ENCODE peak calls at places on chromosomes 6 and 20, in nine cellular contexts. D, L, A, V, J, G, N, Y and S are unnamed samples.

GRCh38 chr6:101386982-101387381 is 6.5 kb upstream of the GRIK2 start:
- DNase-seq in D (no peak), L (no peak), A (no peak), V (no peak), J (peak), G (no peak), N (no peak), Y (no peak), S (no peak)

GRCh38 chr20:546353-546752 is 2.8 kb upstream of the CSNK2A1 start:
- DNase-seq in D (no peak), L (no peak), A (no peak), V (no peak), J (no peak), G (no peak), N (no peak), Y (no peak), S (no peak)

GRCh38 chr6:13407709-13408695 is 79.4 kb downstream of the GFOD1 start:
- DNase-seq in D (peak), L (peak), A (peak), V (no peak), J (no peak), G (peak), N (no peak), Y (no peak), S (no peak)

GRCh38 chr6:34246563-34247391 is 2.0 kb downstream of the SMIM29 start:
- DNase-seq in D (peak), L (peak), A (peak), V (no peak), J (peak), G (peak), N (no peak), Y (peak), S (no peak)

GRCh38 chr20:45821942-45822341 is 5.2 kb downstream of the TNNC2 start:
- DNase-seq in D (no peak), L (no peak), A (no peak), V (no peak), J (no peak), G (no peak), N (no peak), Y (no peak), S (no peak)

GRCh38 chr20:8073024-8073832 is 53.7 kb upstream of the TMX4 start:
- DNase-seq in D (peak), L (peak), A (peak), V (no peak), J (peak), G (no peak), N (no peak), Y (peak), S (no peak)

GRCh38 chr6:90179190-90180169 is 117.2 kb downstream of the BACH2 start:
- DNase-seq in D (peak), L (no peak), A (peak), V (no peak), J (peak), G (no peak), N (no peak), Y (no peak), S (no peak)

GRCh38 chr20:50870572-50871161 is 60.6 kb downstream of the ADNP start:
- DNase-seq in D (no peak), L (peak), A (peak), V (no peak), J (peak), G (no peak), N (no peak), Y (peak), S (no peak)

GRCh38 chr6:29631860-29632731 is 887 bp downstream of the GABBR1 start:
- DNase-seq in D (peak), L (peak), A (peak), V (no peak), J (peak), G (peak), N (no peak), Y (peak), S (no peak)

GRCh38 chr20:33415948-33416347 is 14.6 kb upstream of the CDK5RAP1 start:
- DNase-seq in D (peak), L (peak), A (peak), V (no peak), J (peak), G (peak), N (no peak), Y (no peak), S (peak)

GRCh38 chr20:24027229-24027628 is 38.6 kb upstream of the GGTLC1 start:
- DNase-seq in D (no peak), L (no peak), A (peak), V (no peak), J (no peak), G (no peak), N (no peak), Y (no peak), S (no peak)

GRCh38 chr6:76451926-76452709 is 379.7 kb upstream of the IMPG1 start:
- DNase-seq in D (no peak), L (no peak), A (no peak), V (no peak), J (no peak), G (no peak), N (no peak), Y (no peak), S (no peak)
- H3K4me3 ChIP-seq in D (no peak), L (no peak), A (no peak), V (no peak), J (no peak), G (no peak), N (no peak), Y (no peak), S (no peak)

GRCh38 chr6:122284848-122285247 is 114.6 kb upstream of the HSF2 start:
- DNase-seq in D (no peak), L (no peak), A (no peak), V (no peak), J (no peak), G (no peak), N (no peak), Y (no peak), S (no peak)

GRCh38 chr6:122286512-122286911 is 112.9 kb upstream of the HSF2 start:
- DNase-seq in D (peak), L (no peak), A (no peak), V (no peak), J (no peak), G (no peak), N (no peak), Y (no peak), S (no peak)

GRCh38 chr6:122285292-122285913 is 114.0 kb upstream of the HSF2 start:
- DNase-seq in D (peak), L (no peak), A (no peak), V (no peak), J (no peak), G (no peak), N (no peak), Y (no peak), S (no peak)

GRCh38 chr6:122289721-122290501 is 109.5 kb upstream of the HSF2 start:
- DNase-seq in D (peak), L (peak), A (peak), V (peak), J (peak), G (no peak), N (no peak), Y (peak), S (peak)
- TF ChIP-seq CTCF in D (peak), L (peak), A (no peak), V (peak), J (peak), G (peak), N (peak), Y (peak), S (peak)

GRCh38 chr6:21348462-21349195 is 244.9 kb upstream of the SOX4 start:
- DNase-seq in D (peak), L (peak), A (peak), V (no peak), J (peak), G (peak), N (no peak), Y (peak), S (no peak)
- H3K4me3 ChIP-seq in D (no peak), L (no peak), A (no peak), V (no peak), J (no peak), G (no peak), N (no peak), Y (no peak), S (no peak)

DNA sequence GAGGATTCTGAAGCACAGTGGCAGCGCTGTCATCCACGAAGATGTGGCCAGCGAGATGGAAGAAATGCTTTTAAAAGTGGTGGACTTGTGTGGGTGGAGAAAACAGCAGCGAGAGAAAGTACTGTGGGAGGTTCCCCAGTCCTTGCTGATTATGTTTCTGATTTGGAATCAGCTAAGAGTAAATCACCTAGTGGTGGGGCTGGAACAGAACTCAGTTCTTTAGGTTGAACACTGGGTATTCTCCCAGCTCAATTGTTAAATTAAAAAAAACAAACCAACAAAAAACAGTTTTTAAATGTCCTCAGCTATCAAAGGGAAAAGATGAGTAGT is 515 bp upstream of the ZNF322 start:
- DNase-seq in D (peak), L (no peak), A (peak), V (no peak), J (peak), G (no peak), N (no peak), Y (peak), S (no peak)
- TF ChIP-seq CTCF in D (peak), L (no peak), A (peak), V (no peak), J (no peak), G (no peak), N (no peak), Y (peak), S (no peak)

DNA sequence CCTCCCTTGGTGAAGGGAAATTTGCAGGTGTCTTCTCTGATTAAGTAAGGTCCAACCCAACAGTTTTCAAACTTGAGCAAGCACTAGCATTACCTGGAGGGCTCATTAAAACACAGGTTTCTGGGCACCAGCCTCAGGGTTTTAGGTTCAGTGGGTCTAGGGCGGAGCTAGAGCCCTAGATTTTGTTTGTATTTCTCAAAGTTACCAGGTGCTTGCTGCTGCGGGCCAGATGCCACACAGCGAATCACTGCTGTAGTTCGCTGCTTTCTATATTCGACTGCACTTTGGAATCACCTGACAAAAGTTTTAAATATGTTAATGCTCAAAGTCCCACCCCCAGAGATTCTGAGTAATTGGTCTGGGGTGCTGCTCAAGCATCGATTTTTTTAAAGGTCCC is 838 bp downstream of the COL21A1 start:
- DNase-seq in D (no peak), L (no peak), A (no peak), V (no peak), J (peak), G (peak), N (no peak), Y (peak), S (no peak)
- H3K4me3 ChIP-seq in D (peak), L (peak), A (peak), V (no peak), J (peak), G (no peak), N (peak), Y (peak), S (no peak)

DNA sequence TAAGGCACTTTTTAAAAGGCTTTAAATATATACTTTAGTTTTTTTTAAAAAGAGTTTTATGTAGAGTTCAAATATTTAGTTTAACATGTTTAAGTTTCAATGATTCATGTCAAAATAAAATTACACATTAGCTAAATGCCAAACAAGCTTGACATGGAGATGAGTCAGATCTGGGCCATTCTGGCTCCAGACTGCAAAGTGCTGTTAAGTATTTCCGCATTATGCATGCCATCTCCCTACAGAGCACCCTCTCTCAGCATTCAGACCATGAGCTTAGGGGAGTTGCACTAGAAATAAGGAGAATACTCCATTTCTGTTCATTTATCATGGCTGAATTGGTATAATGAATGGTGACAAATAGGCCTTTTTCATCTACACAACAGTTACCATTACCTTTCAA is 21.5 kb upstream of the HS3ST5 start:
- DNase-seq in D (peak), L (peak), A (no peak), V (no peak), J (peak), G (no peak), N (no peak), Y (peak), S (no peak)
- TF ChIP-seq CTCF in D (no peak), L (no peak), A (no peak), V (no peak), J (no peak), G (no peak), N (no peak), Y (no peak), S (no peak)

GRCh38 chr20:58466309-58466708 is 48.9 kb downstream of the APCDD1L start:
- DNase-seq in D (no peak), L (no peak), A (no peak), V (no peak), J (no peak), G (no peak), N (no peak), Y (no peak), S (no peak)
- H3K4me3 ChIP-seq in D (no peak), L (no peak), A (no peak), V (no peak), J (no peak), G (no peak), N (no peak), Y (no peak), S (no peak)

DNA sequence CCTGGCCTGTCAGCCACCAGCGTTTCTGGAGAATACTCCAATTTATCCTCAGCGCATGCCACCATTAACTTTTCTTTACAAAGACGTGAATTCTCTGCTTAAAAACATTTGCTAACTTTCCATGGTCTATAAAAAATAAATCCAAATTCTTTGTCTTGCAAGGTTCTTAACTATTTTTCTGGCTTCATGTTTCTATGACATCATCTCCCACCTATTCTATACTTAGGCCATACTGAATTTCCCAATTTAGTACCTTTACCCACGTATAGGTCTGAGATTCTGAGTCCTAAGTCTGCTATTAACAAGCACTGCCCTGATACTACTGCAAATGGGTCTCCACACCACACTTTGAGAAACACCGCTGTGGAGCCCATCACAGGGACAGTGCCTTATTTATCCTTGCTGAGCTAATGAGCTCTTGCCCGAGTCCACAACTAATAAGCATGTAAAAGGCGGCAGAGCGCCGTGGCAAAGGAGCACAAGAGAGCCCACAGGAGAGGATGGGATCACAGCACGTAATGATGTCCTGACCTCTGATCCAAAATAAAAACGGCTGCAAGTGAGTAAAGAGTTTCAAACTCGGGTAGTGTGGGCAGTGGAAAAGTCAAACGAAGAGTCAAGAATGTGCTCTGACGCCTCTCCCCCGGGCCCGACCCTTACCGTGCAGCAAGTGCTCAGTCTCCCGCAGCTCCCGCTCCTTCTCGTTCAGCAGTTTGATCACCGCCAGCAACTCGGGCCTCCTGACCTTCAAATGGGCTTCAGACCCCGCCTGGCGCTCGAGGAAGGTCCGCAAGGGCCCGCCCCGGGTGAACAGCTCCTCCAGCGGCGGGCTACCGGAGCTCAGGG is 519 bp downstream of the MTRF1L start:
- DNase-seq in D (peak), L (no peak), A (no peak), V (no peak), J (peak), G (no peak), N (no peak), Y (peak), S (no peak)
- TF ChIP-seq CTCF in D (no peak), L (no peak), A (no peak), V (no peak), J (no peak), G (no peak), N (no peak), Y (no peak), S (no peak)